ENCODE peak calls at places on chromosome 2, in eight cellular contexts. P is choroid plexus epithelial cell, L is NCI-H1105 treated with DMSO at 0.1 percent for 48 hours, G is HFFc6, F is GM18507, V is chondrocyte, I is COR-L47, A is IMR-90. B is an unnamed sample.

GRCh38 chr2:237670641-237671040 is 43.3 kb downstream of the LRRFIP1 start:
- DNase-seq in P (peak), G (no peak), L (no peak), F (no peak), A (no peak), V (no peak), I (no peak), B (no peak)

GRCh38 chr2:40401896-40402295 is 50.0 kb downstream of the SLC8A1 start:
- DNase-seq in L (no peak), V (no peak), P (peak), A (peak), I (no peak), F (no peak), G (peak), B (peak)

GRCh38 chr2:240564571-240565266 is 3.6 kb upstream of the RNPEPL1 start:
- DNase-seq in A (peak), V (peak), L (no peak), P (peak), F (no peak), G (peak), I (no peak), B (peak)

GRCh38 chr2:29113891-29114321 is 1.3 kb upstream of the CLIP4 start:
- DNase-seq in F (no peak), L (no peak), G (peak), V (no peak), A (peak), I (peak), P (peak), B (peak)

GRCh38 chr2:216572582-216573578 is 60.3 kb upstream of the IGFBP2 start:
- DNase-seq in A (no peak), G (no peak), F (no peak), P (peak), V (no peak), I (no peak), L (no peak), B (peak)

GRCh38 chr2:174603280-174603679 is 5.7 kb upstream of the WIPF1 start:
- DNase-seq in V (no peak), L (peak), G (peak), I (peak), P (peak), A (peak), F (no peak), B (no peak)

GRCh38 chr2:217222511-217222910 is 362.6 kb upstream of the TNP1 start:
- DNase-seq in P (no peak), A (peak), G (no peak), F (peak), V (no peak), I (no peak), L (no peak), B (no peak)

GRCh38 chr2:161131804-161132203 is 28.4 kb upstream of the TANK start:
- DNase-seq in G (no peak), F (no peak), P (no peak), V (no peak), A (no peak), I (no peak), L (no peak), B (no peak)

GRCh38 chr2:240146591-240147278 is 6.3 kb upstream of the OTOS start:
- DNase-seq in G (no peak), F (no peak), L (no peak), V (no peak), I (no peak), A (no peak), P (no peak), B (no peak)

GRCh38 chr2:74860521-74860920 is 26.6 kb downstream of the HK2 start:
- DNase-seq in A (peak), I (no peak), G (no peak), V (no peak), L (no peak), P (peak), F (no peak), B (no peak)

GRCh38 chr2:197306024-197306690 is 4.4 kb downstream of the ANKRD44 start:
- DNase-seq in P (no peak), V (no peak), I (no peak), L (no peak), A (no peak), G (no peak), F (no peak), B (no peak)

GRCh38 chr2:173117678-173118077 is 42.0 kb downstream of the MAP3K20 start:
- DNase-seq in L (no peak), G (no peak), V (no peak), F (no peak), A (no peak), I (no peak), P (no peak), B (no peak)

GRCh38 chr2:168336786-168337388 is 89.5 kb upstream of the STK39 start:
- DNase-seq in G (no peak), I (peak), P (peak), A (no peak), V (no peak), L (peak), F (no peak), B (no peak)

GRCh38 chr2:2889646-2890045 is 488.0 kb downstream of the EIPR1 start:
- DNase-seq in A (no peak), L (no peak), P (no peak), V (no peak), G (no peak), I (no peak), F (no peak), B (no peak)

GRCh38 chr2:172968061-172968469 is 107.6 kb upstream of the MAP3K20 start:
- DNase-seq in P (peak), G (peak), F (no peak), A (peak), V (no peak), I (no peak), L (no peak), B (peak)

GRCh38 chr2:58047969-58048368 is 1.4 kb downstream of the VRK2 start:
- DNase-seq in G (no peak), A (no peak), F (no peak), L (no peak), I (no peak), V (no peak), P (no peak), B (no peak)

GRCh38 chr2:67797801-67798535 is 264.8 kb downstream of the C1D start:
- DNase-seq in P (peak), V (no peak), L (peak), G (peak), A (peak), I (peak), F (no peak), B (no peak)

GRCh38 chr2:96138146-96139145 is at the start of gene ASTL:
- DNase-seq in G (peak), L (peak), A (peak), I (peak), F (no peak), V (peak), P (peak), B (no peak)

GRCh38 chr2:168962636-168963035 is 61.5 kb downstream of the G6PC2 start:
- DNase-seq in V (no peak), I (no peak), G (no peak), L (no peak), A (no peak), F (no peak), P (peak), B (no peak)

GRCh38 chr2:61924895-61925663 is 19.6 kb downstream of the COMMD1 start:
- DNase-seq in P (no peak), G (no peak), L (no peak), V (no peak), A (no peak), I (no peak), F (no peak), B (no peak)

GRCh38 chr2:135585586-135585985 is 54.3 kb downstream of the R3HDM1 start:
- DNase-seq in F (no peak), G (peak), P (peak), V (no peak), I (no peak), A (peak), L (no peak), B (no peak)

GRCh38 chr2:112433932-112434730 is 686 bp upstream of the RGPD8 start:
- DNase-seq in P (no peak), F (no peak), I (no peak), A (no peak), G (no peak), L (no peak), V (no peak), B (no peak)

GRCh38 chr2:108615480-108616090 is 81.3 kb downstream of the LIMS1 start:
- DNase-seq in G (no peak), P (no peak), F (no peak), V (no peak), A (no peak), L (no peak), I (peak), B (no peak)

GRCh38 chr2:190158798-190159434 is 96.4 kb upstream of the MSTN start:
- DNase-seq in G (no peak), A (no peak), I (no peak), P (no peak), F (no peak), L (no peak), V (no peak), B (no peak)

GRCh38 chr2:151258121-151258520 is 3.5 kb downstream of the RBM43 start:
- DNase-seq in A (peak), V (no peak), L (no peak), G (peak), P (peak), I (no peak), F (no peak), B (no peak)

GRCh38 chr2:219571311-219572236 is at the start of gene OBSL1:
- DNase-seq in G (peak), P (peak), I (peak), V (peak), A (peak), F (no peak), L (peak), B (peak)

GRCh38 chr2:21002814-21003192 is 41.1 kb downstream of the APOB start:
- DNase-seq in G (no peak), I (no peak), A (no peak), L (no peak), F (no peak), V (no peak), P (no peak), B (no peak)

GRCh38 chr2:163155279-163155883 is 316.8 kb upstream of the KCNH7 start:
- DNase-seq in A (peak), I (peak), F (peak), P (peak), L (peak), G (peak), V (no peak), B (peak)

GRCh38 chr2:227719637-227720036 is 1.8 kb upstream of the SLC19A3 start:
- DNase-seq in L (no peak), F (no peak), I (no peak), A (no peak), G (no peak), P (no peak), V (no peak), B (no peak)

GRCh38 chr2:46239847-46240181 is 57.4 kb upstream of the EPAS1 start:
- DNase-seq in A (no peak), F (peak), V (no peak), I (no peak), P (no peak), G (no peak), L (no peak), B (no peak)

GRCh38 chr2:208147759-208148158 is 1.8 kb upstream of the CRYGB start:
- DNase-seq in P (no peak), A (no peak), L (no peak), G (no peak), V (no peak), I (no peak), F (no peak), B (no peak)

GRCh38 chr2:232541961-232542714 is 2.6 kb downstream of the CHRNG start:
- DNase-seq in F (no peak), I (no peak), V (peak), L (no peak), G (no peak), A (no peak), P (no peak), B (no peak)

GRCh38 chr2:27739058-27739373 is 32.5 kb upstream of the MRPL33 start:
- DNase-seq in I (no peak), P (no peak), A (no peak), F (no peak), G (no peak), V (no peak), L (no peak), B (no peak)

GRCh38 chr2:25227576-25227975 is 59.2 kb upstream of the POMC start:
- DNase-seq in A (no peak), I (no peak), G (no peak), L (no peak), F (no peak), V (no peak), P (no peak), B (no peak)

GRCh38 chr2:96164459-96165184 is 19.4 kb upstream of the DUSP2 start:
- DNase-seq in P (no peak), A (no peak), V (no peak), G (no peak), I (no peak), F (peak), L (no peak), B (no peak)